ENCODE peak calls at places on chromosomes 5 and 9, in six cellular contexts. Y, R, C, A, K and L are unnamed samples. For H3K27me3, the result is how much of the 10 kb centered on the place peaks cover.

GRCh38 chr9:134486127-134486995 is 155.2 kb upstream of the COL5A1 start:
- DNase-seq in Y (no peak), R (no peak), C (no peak), A (peak), K (no peak), L (no peak)

GRCh38 chr5:78360674-78361225 is 333 bp downstream of the SCAMP1 start:
- DNase-seq in Y (no peak), R (no peak), C (no peak), A (peak), K (peak), L (no peak)

GRCh38 chr9:86723351-86723750 is 224.0 kb downstream of the GAS1 start:
- DNase-seq in Y (no peak), R (no peak), C (no peak), A (no peak), K (no peak), L (no peak)

GRCh38 chr9:87180846-87181245 is 233.5 kb upstream of the GAS1 start:
- DNase-seq in Y (no peak), R (no peak), C (no peak), A (no peak), K (no peak), L (no peak)

GRCh38 chr5:89313044-89313443 is 430.1 kb upstream of the MEF2C start:
- DNase-seq in Y (peak), R (no peak), C (peak), A (no peak), K (no peak), L (peak)

GRCh38 chr9:92723299-92723625 is 41.4 kb downstream of the BICD2 start:
- DNase-seq in Y (peak), R (no peak), C (peak), A (no peak), K (no peak), L (no peak)

GRCh38 chr9:84708400-84708799 is 38.9 kb downstream of the NTRK2 start:
- DNase-seq in Y (no peak), R (peak), C (no peak), A (no peak), K (no peak), L (no peak)

GRCh38 chr5:167889276-167889675 is 402.2 kb upstream of the WWC1 start:
- DNase-seq in Y (no peak), R (no peak), C (no peak), A (no peak), K (no peak), L (no peak)

GRCh38 chr5:119274767-119275130 is 81.1 kb upstream of the TNFAIP8 start:
- DNase-seq in Y (peak), R (no peak), C (peak), A (no peak), K (no peak), L (peak)

GRCh38 chr5:128587275-128587674 is 49.2 kb upstream of the FBN2 start:
- DNase-seq in Y (no peak), R (no peak), C (no peak), A (no peak), K (no peak), L (no peak)

GRCh38 chr9:69130456-69131441 is 43.3 kb upstream of the TJP2 start:
- DNase-seq in Y (peak), R (no peak), C (peak), A (peak), K (no peak), L (peak)

GRCh38 chr5:155342956-155343355 is 329.4 kb downstream of the KIF4B start:
- DNase-seq in Y (no peak), R (no peak), C (no peak), A (no peak), K (no peak), L (no peak)

GRCh38 chr9:99181621-99182020 is 40.1 kb downstream of the ALG2 start:
- DNase-seq in Y (peak), R (no peak), C (peak), A (no peak), K (no peak), L (peak)

GRCh38 chr9:4939118-4939561 is 45.9 kb upstream of the JAK2 start:
- DNase-seq in Y (no peak), R (no peak), C (no peak), A (no peak), K (no peak), L (no peak)

GRCh38 chr9:127467621-127468020 is 16.3 kb downstream of the LRSAM1 start:
- DNase-seq in Y (no peak), R (no peak), C (no peak), A (no peak), K (no peak), L (no peak)

GRCh38 chr5:166068547-166069335 is 2222.7 kb upstream of the WWC1 start:
- DNase-seq in Y (no peak), R (no peak), C (no peak), A (no peak), K (no peak), L (no peak)

GRCh38 chr9:83199240-83199639 is 136.3 kb upstream of the RASEF start:
- DNase-seq in Y (peak), R (peak), C (peak), A (peak), K (peak), L (peak)

GRCh38 chr9:93644397-93645088 is 68.2 kb downstream of the PHF2 start:
- DNase-seq in Y (no peak), R (no peak), C (no peak), A (peak), K (no peak), L (no peak)

GRCh38 chr5:8615142-8615858 is 746.4 kb downstream of the MTRR start:
- DNase-seq in Y (peak), R (no peak), C (no peak), A (no peak), K (no peak), L (peak)

GRCh38 chr5:30548580-30549305 is 644.7 kb upstream of the CDH6 start:
- DNase-seq in Y (no peak), R (no peak), C (no peak), A (no peak), K (no peak), L (no peak)

GRCh38 chr5:68839019-68839552 is 254.7 kb upstream of the SLC30A5 start:
- DNase-seq in Y (no peak), R (no peak), C (no peak), A (no peak), K (no peak), L (no peak)

GRCh38 chr5:10485142-10485795 is 43.6 kb downstream of the ROPN1L start:
- DNase-seq in Y (peak), R (no peak), C (peak), A (peak), K (no peak), L (peak)

GRCh38 chr9:123081824-123082223 is 48.4 kb downstream of the GPR21 start:
- DNase-seq in Y (peak), R (peak), C (peak), A (no peak), K (no peak), L (peak)

GRCh38 chr5:115543931-115544370 is 624 bp downstream of the FEM1C start:
- DNase-seq in Y (peak), R (peak), C (peak), A (peak), K (peak), L (peak)

GRCh38 chr9:110048473-110048975 is 159.4 kb downstream of the C9orf152 start:
- DNase-seq in Y (peak), R (peak), C (peak), A (peak), K (peak), L (peak)

GRCh38 chr5:175443514-175444059 is 395 bp downstream of the DRD1 start:
- DNase-seq in Y (no peak), R (peak), C (peak), A (no peak), K (no peak), L (no peak)

GRCh38 chr5:133453084-133453765 is 159.1 kb downstream of the FSTL4 start:
- DNase-seq in Y (no peak), R (no peak), C (no peak), A (no peak), K (no peak), L (no peak)

GRCh38 chr9:12716823-12717222 is 23.6 kb downstream of the TYRP1 start:
- DNase-seq in Y (no peak), R (no peak), C (no peak), A (no peak), K (no peak), L (no peak)

GRCh38 chr9:119961774-119962408 is 592.7 kb upstream of the BRINP1 start:
- DNase-seq in Y (peak), R (peak), C (peak), A (no peak), K (peak), L (peak)

GRCh38 chr9:135500525-135501260 is at the start of gene MRPS2:
- DNase-seq in Y (peak), R (peak), C (peak), A (peak), K (peak), L (peak)

GRCh38 chr5:96427823-96428222 is 5.2 kb downstream of the PCSK1 start:
- DNase-seq in Y (peak), R (peak), C (peak), A (no peak), K (no peak), L (peak)

GRCh38 chr5:95760291-95761191 is 29.4 kb downstream of the RHOBTB3 start:
- DNase-seq in Y (peak), R (no peak), C (peak), A (no peak), K (no peak), L (peak)

GRCh38 chr5:42927730-42928129 is 112.4 kb downstream of the ANXA2R start:
- DNase-seq in Y (no peak), R (no peak), C (no peak), A (no peak), K (no peak), L (no peak)

GRCh38 chr5:101838329-101838964 is 457.6 kb downstream of the SLCO4C1 start:
- DNase-seq in Y (peak), R (no peak), C (peak), A (no peak), K (no peak), L (no peak)

GRCh38 chr9:90340421-90340820 is 302.2 kb downstream of the DIRAS2 start:
- DNase-seq in Y (peak), R (no peak), C (peak), A (no peak), K (no peak), L (peak)

GRCh38 chr5:100496296-100496695 is 38.9 kb upstream of the FAM174A start:
- DNase-seq in Y (peak), R (no peak), C (peak), A (no peak), K (no peak), L (no peak)

DNA sequence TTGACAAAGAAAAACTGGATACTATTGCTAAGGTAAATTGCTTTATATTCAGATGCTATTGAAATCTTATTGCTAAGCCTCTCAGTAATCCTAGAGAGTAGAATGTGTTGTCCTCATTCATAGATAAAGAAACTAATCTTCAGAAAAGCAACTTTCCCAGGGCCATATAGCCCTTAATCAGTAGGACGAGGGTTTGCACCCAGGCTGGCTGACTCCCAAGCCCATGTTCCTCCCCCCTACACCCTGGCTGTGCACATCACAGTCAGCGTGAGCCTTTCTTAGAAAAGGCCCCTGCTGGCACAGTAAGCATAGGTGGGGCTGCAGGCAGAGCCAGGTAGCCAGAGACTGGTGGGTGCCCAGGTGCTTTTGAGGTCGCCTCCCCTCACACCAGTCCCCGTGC is 15.8 kb upstream of the GLIPR2 start:
- DNase-seq in Y (no peak), R (no peak), C (no peak), A (no peak), K (no peak), L (no peak)
- H3K27ac ChIP-seq in Y (no peak), R (no peak), C (no peak), A (no peak), K (no peak), L (no peak)

GRCh38 chr5:518721-519120 is 5.5 kb downstream of the SLC9A3 start:
- DNase-seq in Y (no peak), R (no peak), C (no peak), A (no peak), K (no peak), L (no peak)
- H3K27me3 ChIP-seq in Y (half or more), R (half or more), C (under half), A (half or more), K (under half), L (under half)

GRCh38 chr9:764986-765385 is 76.5 kb upstream of the DMRT1 start:
- DNase-seq in Y (no peak), R (no peak), C (no peak), A (no peak), K (no peak), L (no peak)
- H3K27ac ChIP-seq in Y (no peak), R (no peak), C (no peak), A (no peak), K (no peak), L (no peak)

GRCh38 chr5:3127423-3127911 is 376.0 kb upstream of the IRX2 start:
- DNase-seq in Y (no peak), R (no peak), C (no peak), A (no peak), K (no peak), L (no peak)

GRCh38 chr5:3123763-3124157 is 372.3 kb upstream of the IRX2 start:
- DNase-seq in Y (no peak), R (no peak), C (no peak), A (no peak), K (no peak), L (no peak)

GRCh38 chr5:3129252-3129651 is 377.8 kb upstream of the IRX2 start:
- DNase-seq in Y (no peak), R (no peak), C (no peak), A (no peak), K (no peak), L (no peak)

GRCh38 chr5:3124410-3124809 is 372.9 kb upstream of the IRX2 start:
- DNase-seq in Y (no peak), R (no peak), C (no peak), A (no peak), K (no peak), L (no peak)

DNA sequence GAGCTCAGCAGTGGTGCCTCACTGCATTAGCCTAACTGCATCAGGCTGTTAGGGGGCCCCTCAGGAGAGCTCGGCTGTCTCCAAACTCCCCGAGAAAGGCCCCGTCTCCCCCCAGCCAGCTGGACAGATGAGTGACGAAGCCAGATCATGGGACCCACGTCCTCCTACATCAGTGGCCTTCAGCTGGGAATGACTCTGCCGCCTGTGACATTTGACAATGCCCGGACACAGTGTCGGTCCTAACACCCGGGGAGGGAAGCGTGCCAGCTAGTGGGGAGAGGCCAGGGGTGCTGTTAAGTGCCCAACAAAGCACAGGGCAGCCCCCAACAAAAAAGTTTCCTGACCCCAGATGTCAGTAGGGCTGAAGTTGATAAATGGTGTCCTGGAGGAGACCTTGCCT is 375.2 kb upstream of the IRX2 start:
- DNase-seq in Y (no peak), R (no peak), C (no peak), A (no peak), K (no peak), L (no peak)
- H3K27me3 ChIP-seq in Y (under half), R (under half), C (under half), A (under half), K (under half), L (under half)

DNA sequence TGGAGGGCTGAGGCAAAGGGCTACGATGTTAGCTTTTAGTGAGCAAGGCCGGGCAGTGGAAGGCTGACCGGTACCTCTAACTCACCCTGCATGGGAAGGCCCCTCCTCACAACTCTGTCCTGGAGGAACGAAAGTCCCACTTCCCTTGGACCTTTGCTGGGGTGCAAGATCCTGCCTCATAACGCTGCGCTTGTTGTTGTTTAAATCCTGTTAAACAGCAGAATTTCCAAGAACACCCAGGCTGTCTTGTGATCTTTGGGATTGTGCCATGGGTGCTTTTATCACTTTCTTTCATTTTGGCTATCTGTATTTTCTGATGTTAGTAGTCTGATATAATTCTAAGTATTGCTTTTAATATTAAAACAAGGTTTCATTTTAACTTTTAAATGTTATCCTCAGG is 75.2 kb downstream of the NREP start:
- DNase-seq in Y (peak), R (no peak), C (peak), A (no peak), K (no peak), L (peak)
- H3K27ac ChIP-seq in Y (peak), R (no peak), C (peak), A (peak), K (peak), L (peak)

DNA sequence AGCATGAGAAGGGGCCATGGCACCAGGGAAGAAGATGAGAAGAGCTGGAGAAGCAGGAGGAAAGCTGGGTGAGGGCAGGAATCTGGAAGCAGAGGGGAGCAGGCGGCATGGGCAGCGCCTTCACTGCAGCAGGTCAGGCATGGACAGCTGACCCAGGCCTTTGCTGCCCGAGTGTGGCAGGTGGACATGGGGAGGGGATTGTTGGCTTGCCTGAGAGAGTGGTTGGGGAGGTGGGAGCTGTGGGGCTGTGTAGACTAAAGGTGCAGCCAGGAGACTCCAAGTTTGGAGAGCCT is 2.3 kb upstream of the SLC25A48 start:
- DNase-seq in Y (no peak), R (no peak), C (no peak), A (no peak), K (no peak), L (no peak)
- H3K27me3 ChIP-seq in Y (under half), R (half or more), C (under half), A (under half), K (under half), L (under half)

GRCh38 chr9:114506082-114506390 is 763 bp upstream of the WHRN start:
- DNase-seq in Y (no peak), R (no peak), C (no peak), A (no peak), K (no peak), L (no peak)

GRCh38 chr9:114505187-114506081 is at the start of gene WHRN:
- DNase-seq in Y (peak), R (peak), C (peak), A (peak), K (peak), L (peak)

GRCh38 chr9:114503522-114504340 is 1.5 kb downstream of the WHRN start:
- DNase-seq in Y (no peak), R (no peak), C (no peak), A (no peak), K (no peak), L (no peak)

GRCh38 chr9:114503009-114503408 is 2.3 kb downstream of the WHRN start:
- DNase-seq in Y (no peak), R (no peak), C (no peak), A (no peak), K (no peak), L (no peak)

DNA sequence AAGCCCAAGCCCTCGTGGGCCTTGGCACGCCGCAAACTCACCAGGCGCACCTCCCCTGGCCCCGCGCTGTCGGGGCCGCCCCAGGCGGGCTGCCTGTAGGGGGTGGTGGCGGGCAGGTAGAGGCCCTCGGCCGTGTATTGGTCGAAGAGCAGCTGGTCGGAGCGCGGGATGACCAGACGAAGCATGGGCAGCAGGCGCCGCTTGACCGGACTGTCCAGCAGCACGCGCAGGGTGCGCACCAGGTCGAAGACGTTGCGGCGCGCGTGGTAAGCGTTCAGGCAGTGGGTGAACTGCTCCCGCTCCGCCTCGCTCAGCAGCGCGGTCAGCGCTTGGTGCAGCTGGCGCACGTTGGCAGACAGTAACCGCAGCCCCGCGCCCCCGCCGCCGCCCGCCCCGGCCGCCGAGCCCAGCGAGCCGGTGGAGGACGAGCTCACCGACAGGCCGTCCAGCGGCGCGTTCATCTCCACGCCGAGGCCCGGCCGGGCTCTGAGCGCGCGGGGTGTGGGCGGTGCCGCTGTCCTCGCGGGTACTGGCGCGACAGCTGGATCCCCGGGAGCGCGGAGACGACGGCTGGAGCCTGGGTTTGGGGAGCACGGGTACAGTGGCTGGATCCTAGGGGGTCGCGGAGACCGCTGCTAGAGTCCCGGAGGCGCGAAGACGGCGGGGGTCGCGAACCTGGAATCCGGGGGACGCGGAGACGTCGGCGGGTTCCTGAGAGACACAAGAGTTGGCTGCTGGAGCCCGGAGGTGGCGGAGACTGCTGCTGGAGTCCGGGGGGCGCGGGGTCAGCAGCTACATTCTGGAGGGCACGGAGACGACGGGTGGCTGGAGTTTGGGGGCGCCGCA is 709 bp downstream of the WHRN start:
- DNase-seq in Y (peak), R (peak), C (peak), A (peak), K (peak), L (peak)
- H3K27ac ChIP-seq in Y (no peak), R (no peak), C (no peak), A (no peak), K (no peak), L (no peak)

GRCh38 chr5:171635846-171636245 is 149.8 kb upstream of the SMIM23 start:
- DNase-seq in Y (no peak), R (no peak), C (no peak), A (no peak), K (no peak), L (no peak)
- H3K27me3 ChIP-seq in Y (under half), R (under half), C (under half), A (under half), K (under half), L (under half)

DNA sequence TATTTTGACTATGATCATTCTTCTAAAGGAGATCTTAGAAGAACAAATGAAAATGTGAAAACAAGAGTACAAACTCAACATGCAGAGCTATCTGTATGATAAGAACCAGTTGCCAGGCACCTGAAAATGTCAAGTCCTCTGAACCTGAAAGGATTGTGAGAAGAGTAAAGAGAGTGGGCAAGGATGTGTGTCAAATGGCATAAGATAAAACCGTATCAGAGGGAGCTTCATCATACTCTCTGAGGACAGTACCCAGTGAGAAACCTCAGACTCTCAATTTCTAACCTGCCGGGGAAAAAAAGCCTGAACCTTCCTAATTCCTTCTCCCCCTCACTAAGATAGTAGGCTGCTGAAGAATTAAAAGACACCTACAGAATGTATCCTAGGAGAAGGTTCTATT is 6.8 kb downstream of the ETF1 start:
- DNase-seq in Y (no peak), R (no peak), C (no peak), A (no peak), K (no peak), L (no peak)
- H3K27ac ChIP-seq in Y (no peak), R (no peak), C (no peak), A (no peak), K (no peak), L (no peak)